ENCODE peak calls at places on chromosomes 12 and 14, in seven cellular contexts. One of them, this sample, is unnamed.

GRCh38 chr12:116635487-116635886 is 76.3 kb downstream of the MAP1LC3B2 start:
- DNase-seq in H1: no peak
- DNase-seq in GM12891: no peak
- DNase-seq in SK-N-SH: no peak
- DNase-seq in GM12892: no peak
- DNase-seq in HepG2: no peak
- DNase-seq in GM12878: no peak
- DNase-seq in this sample: no peak

GRCh38 chr12:91057349-91057748 is 475 bp downstream of the KERA start:
- DNase-seq in GM12891: no peak
- DNase-seq in H1: no peak
- DNase-seq in GM12892: no peak
- DNase-seq in HepG2: no peak
- DNase-seq in GM12878: no peak
- DNase-seq in SK-N-SH: no peak
- DNase-seq in this sample: no peak

GRCh38 chr12:67356400-67356799 is 87.2 kb downstream of the CAND1 start:
- DNase-seq in GM12891: no peak
- DNase-seq in H1: no peak
- DNase-seq in HepG2: no peak
- DNase-seq in GM12892: no peak
- DNase-seq in SK-N-SH: no peak
- DNase-seq in GM12878: no peak
- DNase-seq in this sample: no peak

GRCh38 chr12:50980545-50980944 is 28.2 kb downstream of the HIGD1C start:
- DNase-seq in GM12878: no peak
- DNase-seq in GM12892: no peak
- DNase-seq in SK-N-SH: no peak
- DNase-seq in GM12891: no peak
- DNase-seq in H1: no peak
- DNase-seq in HepG2: peak; percentile 88
- DNase-seq in this sample: no peak

GRCh38 chr14:63564318-63564717 is 21.1 kb upstream of the PPP2R5E start:
- DNase-seq in GM12891: no peak
- DNase-seq in SK-N-SH: no peak
- DNase-seq in HepG2: no peak
- DNase-seq in H1: no peak
- DNase-seq in GM12878: no peak
- DNase-seq in GM12892: no peak
- DNase-seq in this sample: no peak

GRCh38 chr14:36910578-36910977 is 248.9 kb downstream of the PAX9 start:
- DNase-seq in GM12892: no peak
- DNase-seq in GM12878: no peak
- DNase-seq in HepG2: no peak
- DNase-seq in SK-N-SH: no peak
- DNase-seq in GM12891: no peak
- DNase-seq in H1: no peak
- DNase-seq in this sample: no peak

GRCh38 chr12:93146278-93146939 is 217.3 kb upstream of the EEA1 start:
- DNase-seq in GM12892: no peak
- DNase-seq in HepG2: no peak
- DNase-seq in SK-N-SH: no peak
- DNase-seq in GM12878: no peak
- DNase-seq in H1: no peak
- DNase-seq in GM12891: no peak
- DNase-seq in this sample: no peak

GRCh38 chr12:47236109-47236714 is 156.5 kb upstream of the AMIGO2 start:
- DNase-seq in SK-N-SH: no peak
- DNase-seq in H1: no peak
- DNase-seq in GM12878: no peak
- DNase-seq in GM12892: no peak
- DNase-seq in HepG2: no peak
- DNase-seq in GM12891: no peak
- DNase-seq in this sample: no peak

GRCh38 chr12:98973395-98973794 is 328.3 kb downstream of the APAF1 start:
- DNase-seq in GM12892: no peak
- DNase-seq in H1: no peak
- DNase-seq in GM12891: no peak
- DNase-seq in HepG2: no peak
- DNase-seq in SK-N-SH: no peak
- DNase-seq in GM12878: no peak
- DNase-seq in this sample: no peak

GRCh38 chr12:98863167-98863566 is 218.1 kb downstream of the APAF1 start:
- DNase-seq in H1: no peak
- DNase-seq in SK-N-SH: no peak
- DNase-seq in HepG2: no peak
- DNase-seq in GM12891: no peak
- DNase-seq in GM12878: no peak
- DNase-seq in GM12892: no peak
- DNase-seq in this sample: no peak

GRCh38 chr12:45235087-45236025 is 19.5 kb downstream of the ANO6 start:
- DNase-seq in GM12891: no peak
- DNase-seq in GM12878: no peak
- DNase-seq in SK-N-SH: no peak
- DNase-seq in H1: no peak
- DNase-seq in GM12892: no peak
- DNase-seq in HepG2: peak; percentile 16
- DNase-seq in this sample: no peak
- TF ChIP-seq TAF1 in GM12891: no peak
- TF ChIP-seq TAF1 in GM12878: no peak
- TF ChIP-seq TAF1 in SK-N-SH: no peak
- TF ChIP-seq TAF1 in H1: no peak
- TF ChIP-seq TAF1 in GM12892: no peak
- TF ChIP-seq TAF1 in HepG2: no peak
- TF ChIP-seq TAF1 in this sample: no peak

DNA sequence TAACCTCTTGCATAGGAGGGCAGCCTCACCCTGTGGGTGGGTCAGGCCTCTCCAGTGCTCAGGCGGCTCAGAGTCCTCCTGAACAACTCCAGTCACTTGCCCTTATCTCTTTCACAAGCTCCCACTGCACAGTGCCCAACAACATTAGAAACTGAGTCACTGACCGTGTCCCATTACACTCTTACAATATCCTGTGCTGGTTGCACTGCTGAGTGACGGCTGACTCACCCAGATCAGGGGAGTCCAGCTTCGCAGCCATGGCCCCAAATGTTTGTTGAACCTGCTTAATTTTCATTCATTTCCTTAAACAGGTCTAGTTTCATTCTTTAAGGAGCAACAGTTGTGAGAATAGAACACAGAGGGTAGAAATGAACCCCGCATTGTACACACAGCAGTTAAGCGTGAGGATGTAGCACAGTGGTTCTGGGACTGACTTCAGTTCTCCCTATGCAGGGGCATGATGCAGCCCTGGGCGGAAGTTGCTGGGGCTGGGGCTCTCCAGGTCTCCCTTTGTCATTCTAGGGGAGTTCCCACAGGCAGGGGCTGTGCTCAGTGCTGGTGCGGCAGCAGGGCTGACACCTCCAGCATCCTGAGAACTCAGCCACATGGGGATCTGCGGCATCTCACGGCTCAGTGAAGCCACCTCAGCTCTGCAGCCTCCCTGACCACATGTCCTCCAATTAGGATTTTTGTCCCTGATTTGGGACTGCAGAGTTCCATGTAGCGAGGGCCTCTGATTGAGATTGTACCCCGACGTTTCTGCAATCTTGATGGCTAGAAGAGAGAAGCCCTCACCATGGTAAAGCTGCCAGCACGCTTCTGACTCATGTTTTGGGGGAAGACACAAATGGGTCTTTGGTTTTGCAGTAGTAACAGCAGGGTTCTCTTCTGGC is 16.1 kb downstream of the GPR68 start:
- DNase-seq in H1: no peak
- DNase-seq in SK-N-SH: no peak
- DNase-seq in GM12878: peak; percentile 86
- DNase-seq in GM12891: peak; percentile 58
- DNase-seq in HepG2: no peak
- DNase-seq in GM12892: peak; percentile 75
- DNase-seq in this sample: peak; percentile 63
- TF ChIP-seq TAF1 in H1: no peak
- TF ChIP-seq TAF1 in SK-N-SH: no peak
- TF ChIP-seq TAF1 in GM12878: peak; percentile 74
- TF ChIP-seq TAF1 in GM12891: peak; percentile 70
- TF ChIP-seq TAF1 in HepG2: no peak
- TF ChIP-seq TAF1 in GM12892: peak; percentile 18
- TF ChIP-seq TAF1 in this sample: no peak

GRCh38 chr14:104799657-104800599 is 973 bp upstream of the ZBTB42 start:
- DNase-seq in GM12891: peak; percentile 88
- DNase-seq in SK-N-SH: peak; percentile 97
- DNase-seq in H1: peak; percentile 36
- DNase-seq in GM12878: no peak
- DNase-seq in GM12892: peak; percentile 86
- DNase-seq in HepG2: peak; percentile 76
- DNase-seq in this sample: peak; percentile 87
- TF ChIP-seq TAF1 in GM12891: no peak
- TF ChIP-seq TAF1 in SK-N-SH: no peak
- TF ChIP-seq TAF1 in H1: peak; percentile 41
- TF ChIP-seq TAF1 in GM12878: no peak
- TF ChIP-seq TAF1 in GM12892: no peak
- TF ChIP-seq TAF1 in HepG2: peak; percentile 39
- TF ChIP-seq TAF1 in this sample: no peak

GRCh38 chr12:52884526-52885293 is 20.2 kb downstream of the KRT8 start:
- DNase-seq in GM12892: peak; percentile 68
- DNase-seq in GM12891: peak; percentile 69
- DNase-seq in H1: no peak
- DNase-seq in GM12878: no peak
- DNase-seq in SK-N-SH: peak; percentile 86
- DNase-seq in HepG2: peak; percentile 97
- DNase-seq in this sample: peak; percentile 90
- TF ChIP-seq TAF1 in GM12892: no peak
- TF ChIP-seq TAF1 in GM12891: no peak
- TF ChIP-seq TAF1 in H1: no peak
- TF ChIP-seq TAF1 in GM12878: no peak
- TF ChIP-seq TAF1 in SK-N-SH: no peak
- TF ChIP-seq TAF1 in HepG2: no peak
- TF ChIP-seq TAF1 in this sample: no peak

GRCh38 chr14:70999117-70999516 is 91.9 kb downstream of the PCNX1 start:
- DNase-seq in GM12878: no peak
- DNase-seq in GM12891: no peak
- DNase-seq in HepG2: no peak
- DNase-seq in H1: no peak
- DNase-seq in GM12892: no peak
- DNase-seq in SK-N-SH: no peak
- DNase-seq in this sample: no peak

GRCh38 chr14:70993931-70994330 is 86.7 kb downstream of the PCNX1 start:
- DNase-seq in H1: no peak
- DNase-seq in GM12878: no peak
- DNase-seq in GM12892: no peak
- DNase-seq in GM12891: no peak
- DNase-seq in SK-N-SH: no peak
- DNase-seq in HepG2: no peak
- DNase-seq in this sample: no peak

DNA sequence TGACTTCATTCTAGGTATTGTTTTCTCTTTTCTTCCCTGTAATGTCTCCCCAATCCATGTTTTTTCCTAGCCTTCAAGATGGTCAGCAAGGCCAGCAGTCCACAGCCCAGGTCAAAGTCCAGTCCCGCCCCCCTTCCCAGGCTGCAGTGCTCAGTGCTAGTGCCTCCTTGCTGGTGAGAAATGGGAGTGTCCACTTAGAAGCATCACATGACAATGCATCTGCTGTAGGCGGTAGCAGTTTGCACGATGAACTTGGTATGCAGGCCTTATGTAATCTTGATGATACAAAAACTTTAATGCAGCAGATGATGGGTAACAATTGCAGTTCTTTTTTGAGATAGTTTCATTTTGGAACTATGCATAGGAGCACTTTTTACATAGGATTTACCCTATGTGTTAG is 88.4 kb downstream of the PCNX1 start:
- DNase-seq in SK-N-SH: no peak
- DNase-seq in HepG2: peak; percentile 22
- DNase-seq in GM12878: no peak
- DNase-seq in GM12892: no peak
- DNase-seq in GM12891: no peak
- DNase-seq in H1: no peak
- DNase-seq in this sample: peak; percentile 64
- TF ChIP-seq TAF1 in SK-N-SH: no peak
- TF ChIP-seq TAF1 in HepG2: no peak
- TF ChIP-seq TAF1 in GM12878: no peak
- TF ChIP-seq TAF1 in GM12892: no peak
- TF ChIP-seq TAF1 in GM12891: no peak
- TF ChIP-seq TAF1 in H1: no peak
- TF ChIP-seq TAF1 in this sample: no peak

GRCh38 chr14:74502236-74503019 is 8.9 kb downstream of the ISCA2 start:
- DNase-seq in GM12878: no peak
- DNase-seq in SK-N-SH: peak; percentile 66
- DNase-seq in GM12892: no peak
- DNase-seq in H1: no peak
- DNase-seq in GM12891: no peak
- DNase-seq in HepG2: peak; percentile 50
- DNase-seq in this sample: peak; percentile 35
- TF ChIP-seq TAF1 in GM12878: no peak
- TF ChIP-seq TAF1 in SK-N-SH: no peak
- TF ChIP-seq TAF1 in GM12892: no peak
- TF ChIP-seq TAF1 in H1: no peak
- TF ChIP-seq TAF1 in GM12891: no peak
- TF ChIP-seq TAF1 in HepG2: no peak
- TF ChIP-seq TAF1 in this sample: no peak

DNA sequence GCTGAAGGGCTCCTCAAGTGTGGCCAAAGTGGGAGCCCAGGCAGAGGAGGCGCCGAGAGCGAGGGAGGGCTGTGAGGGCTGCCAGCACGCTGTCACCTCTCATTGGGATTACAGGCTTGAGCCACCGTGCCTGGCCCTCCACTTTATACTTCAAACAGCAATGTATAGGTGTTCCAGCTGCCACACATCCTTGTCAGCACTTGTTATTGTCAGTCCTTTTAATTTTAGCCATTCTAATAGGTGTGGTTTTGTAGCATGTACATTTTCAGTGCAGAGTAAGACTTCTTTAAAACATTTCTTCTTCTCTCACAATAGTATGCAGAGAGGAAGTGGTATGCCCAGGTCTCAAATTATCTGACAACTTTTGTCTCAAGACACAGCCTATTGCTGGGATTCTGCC is 27.5 kb upstream of the HNF1A start:
- DNase-seq in GM12878: no peak
- DNase-seq in GM12891: no peak
- DNase-seq in GM12892: no peak
- DNase-seq in H1: no peak
- DNase-seq in SK-N-SH: no peak
- DNase-seq in HepG2: no peak
- DNase-seq in this sample: no peak
- TF ChIP-seq TAF1 in GM12878: no peak
- TF ChIP-seq TAF1 in GM12891: no peak
- TF ChIP-seq TAF1 in GM12892: no peak
- TF ChIP-seq TAF1 in H1: no peak
- TF ChIP-seq TAF1 in SK-N-SH: no peak
- TF ChIP-seq TAF1 in HepG2: no peak
- TF ChIP-seq TAF1 in this sample: no peak

DNA sequence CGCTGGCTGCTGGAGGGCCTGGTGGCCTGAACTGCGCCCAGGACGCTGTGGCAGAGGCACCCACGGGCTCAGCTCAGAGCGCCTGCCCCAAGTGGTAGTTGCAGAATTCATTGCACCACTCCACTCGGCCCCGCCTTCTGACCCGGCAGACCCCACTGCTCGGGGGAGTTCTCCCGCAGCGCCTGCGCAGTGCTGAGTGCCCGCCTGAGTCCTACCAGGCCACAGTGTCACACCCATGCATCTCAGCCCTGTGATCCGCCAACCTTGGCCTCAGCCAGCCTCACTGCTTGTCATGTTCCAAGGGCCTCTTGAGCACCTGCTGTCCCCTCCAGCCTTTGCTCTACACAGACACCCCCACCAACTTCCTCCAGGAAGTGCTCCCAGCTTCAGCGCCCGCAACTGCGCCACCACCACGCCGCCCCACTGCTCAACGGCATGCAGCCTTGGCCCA is 12.2 kb downstream of the DEGS2 start:
- DNase-seq in GM12892: peak; percentile 56
- DNase-seq in SK-N-SH: peak; percentile 26
- DNase-seq in H1: no peak
- DNase-seq in GM12878: no peak
- DNase-seq in HepG2: no peak
- DNase-seq in GM12891: peak; percentile 65
- DNase-seq in this sample: no peak
- TF ChIP-seq TAF1 in GM12892: no peak
- TF ChIP-seq TAF1 in SK-N-SH: no peak
- TF ChIP-seq TAF1 in H1: no peak
- TF ChIP-seq TAF1 in GM12878: no peak
- TF ChIP-seq TAF1 in HepG2: no peak
- TF ChIP-seq TAF1 in GM12891: no peak
- TF ChIP-seq TAF1 in this sample: no peak

This sample was measured in K562.